ENCODE peak calls at places on chromosomes 5 and 9, in six cellular contexts. W is NCI-H1092; J is NCI-H2029 treated with DMSO at 0.1 percent for 48 hours; Q is A172; O is activated CD8-positive, alpha-beta memory T cell treated with anti-CD3 and anti-CD28 coated beads for 1 hour; T is NCI-H1105. V is an unnamed sample.

GRCh38 chr5:74141053-74141452 is 499.5 kb downstream of the ENC1 start:
- DNase-seq in O (no peak), J (no peak), Q (peak; percentile 58), T (no peak), W (no peak), V (peak; percentile 28)

GRCh38 chr9:121651295-121652036 is at the start of gene DAB2IP:
- DNase-seq in Q (no peak), W (peak; percentile 29), O (no peak), J (no peak), T (peak; percentile 50), V (no peak)

GRCh38 chr5:170166101-170166500 is 60.4 kb downstream of the FOXI1 start:
- DNase-seq in T (no peak), W (no peak), Q (no peak), O (no peak), J (no peak), V (no peak)

GRCh38 chr5:36698031-36698430 is 91.6 kb downstream of the SLC1A3 start:
- DNase-seq in O (no peak), T (no peak), J (no peak), Q (no peak), W (no peak), V (no peak)

GRCh38 chr5:43602456-43602817 is 543 bp upstream of the NNT start:
- DNase-seq in T (peak; percentile 62), Q (peak; percentile 56), W (peak; percentile 34), O (no peak), J (peak; percentile 41), V (no peak)

GRCh38 chr9:133127340-133127981 is 6.4 kb upstream of the RALGDS start:
- DNase-seq in T (no peak), Q (no peak), W (no peak), J (no peak), O (no peak), V (no peak)

GRCh38 chr9:89606049-89606481 is 1.3 kb downstream of the GADD45G start:
- DNase-seq in Q (peak; percentile 83), O (no peak), T (no peak), J (no peak), W (no peak), V (no peak)

GRCh38 chr5:81830602-81831001 is 79.7 kb upstream of the SSBP2 start:
- DNase-seq in T (no peak), O (no peak), Q (no peak), J (no peak), W (no peak), V (no peak)

GRCh38 chr5:16600949-16601348 is 15.8 kb downstream of the RETREG1 start:
- DNase-seq in Q (no peak), O (no peak), J (no peak), W (no peak), T (no peak), V (no peak)

GRCh38 chr5:501040-501832 is 23.0 kb downstream of the SLC9A3 start:
- DNase-seq in Q (no peak), O (no peak), W (no peak), T (no peak), J (no peak), V (no peak)

GRCh38 chr9:92059045-92059444 is 56.2 kb downstream of the SPTLC1 start:
- DNase-seq in W (no peak), T (no peak), O (no peak), J (no peak), Q (no peak), V (no peak)

GRCh38 chr9:3525088-3525835 is 539 bp downstream of the RFX3 start:
- DNase-seq in Q (no peak), J (no peak), W (peak; percentile 51), T (no peak), O (no peak), V (no peak)

GRCh38 chr5:125463441-125464092 is 717.1 kb upstream of the ZNF608 start:
- DNase-seq in O (no peak), W (no peak), J (no peak), T (no peak), Q (no peak), V (no peak)

GRCh38 chr5:117138523-117138922 is 563.9 kb upstream of the SEMA6A start:
- DNase-seq in T (no peak), O (no peak), Q (no peak), W (no peak), J (no peak), V (no peak)

V was measured in skeletal muscle cell.